ENCODE peak calls at places on chromosomes 13 and 19, in five cellular contexts. E, A, Q, F and V are unnamed samples.

GRCh38 chr19:37683520-37683919 is 28.3 kb upstream of the ZFP30 start:
- DNase-seq in E (no peak), A (no peak), Q (no peak), F (no peak), V (no peak)

GRCh38 chr13:42740753-42741152 is 40.6 kb upstream of the FAM216B start:
- DNase-seq in E (no peak), A (no peak), Q (no peak), F (peak; percentile 12), V (no peak)

GRCh38 chr19:9705836-9706235 is 30.9 kb upstream of the ZNF562 start:
- DNase-seq in E (no peak), A (no peak), Q (no peak), F (no peak), V (no peak)

GRCh38 chr19:54462072-54462712 is 1.4 kb downstream of the LENG9 start:
- DNase-seq in E (no peak), A (no peak), Q (no peak), F (no peak), V (no peak)

GRCh38 chr19:45553464-45553863 is 31.1 kb downstream of the OPA3 start:
- DNase-seq in E (no peak), A (no peak), Q (no peak), F (no peak), V (no peak)

GRCh38 chr19:9321338-9321737 is 2.6 kb upstream of the ZNF559 start:
- DNase-seq in E (no peak), A (no peak), Q (no peak), F (no peak), V (no peak)

GRCh38 chr13:27583645-27584044 is 36.7 kb downstream of the LNX2 start:
- DNase-seq in E (no peak), A (no peak), Q (no peak), F (no peak), V (no peak)

GRCh38 chr19:51784922-51785690 is 9.9 kb upstream of the FPR3 start:
- DNase-seq in E (no peak), A (no peak), Q (peak; percentile 26), F (no peak), V (peak; percentile 72)

GRCh38 chr13:27450921-27451461 is 627 bp upstream of the MTIF3 start:
- DNase-seq in E (no peak), A (peak; percentile 35), Q (no peak), F (no peak), V (peak; percentile 13)